ENCODE peak calls at places on chromosomes 3 and 15, in nine cellular contexts. Y is mammary epithelial cell, K is NT2/D1, O is H9, B is neuronal stem cell, T is astrocyte, M is neural progenitor cell, X is fibroblast of lung, R is mesendoderm. J is an unnamed sample.

GRCh38 chr3:20125912-20126311 is 60.1 kb downstream of the SGO1 start:
- DNase-seq in Y (no peak), K (no peak), O (no peak), B (no peak), T (no peak), M (no peak), X (no peak), R (no peak), J (no peak)

GRCh38 chr3:151346292-151346691 is 16.9 kb upstream of the P2RY13 start:
- DNase-seq in Y (no peak), K (no peak), O (no peak), B (no peak), T (no peak), M (no peak), X (no peak), R (no peak), J (no peak)

GRCh38 chr3:186025161-186025560 is 83.7 kb downstream of the ETV5 start:
- DNase-seq in Y (no peak), K (no peak), O (no peak), B (no peak), T (peak; percentile 78), M (no peak), X (peak; percentile 76), R (no peak), J (no peak)

GRCh38 chr3:72699631-72700030 is 148.6 kb downstream of the SHQ1 start:
- DNase-seq in Y (no peak), K (no peak), O (no peak), B (no peak), T (no peak), M (no peak), X (no peak), R (no peak), J (no peak)

GRCh38 chr3:110799236-110799635 is 272.4 kb upstream of the NECTIN3 start:
- DNase-seq in Y (peak; percentile 56), K (no peak), O (no peak), B (no peak), T (no peak), M (no peak), X (no peak), R (no peak), J (no peak)

GRCh38 chr3:9701006-9701405 is 2.6 kb upstream of the CPNE9 start:
- DNase-seq in Y (peak; percentile 28), K (no peak), O (no peak), B (no peak), T (no peak), M (no peak), X (no peak), R (no peak), J (no peak)

GRCh38 chr3:156240642-156241041 is 120.3 kb downstream of the KCNAB1 start:
- DNase-seq in Y (no peak), K (no peak), O (no peak), B (no peak), T (no peak), M (no peak), X (no peak), R (no peak), J (no peak)

GRCh38 chr15:60766391-60767128 is 287.6 kb upstream of the ICE2 start:
- DNase-seq in Y (no peak), K (no peak), O (no peak), B (no peak), T (no peak), M (no peak), X (no peak), R (peak; percentile 46), J (peak; percentile 66)

GRCh38 chr3:188179006-188179966 is 25.3 kb downstream of the LPP start:
- DNase-seq in Y (no peak), K (no peak), O (no peak), B (no peak), T (peak; percentile 90), M (peak; percentile 21), X (peak; percentile 80), R (peak; percentile 36), J (no peak)

GRCh38 chr3:188153949-188154757 is at the start of gene LPP:
- DNase-seq in Y (peak; percentile 85), K (peak; percentile 15), O (peak; percentile 81), B (peak; percentile 79), T (peak; percentile 53), M (peak; percentile 89), X (peak; percentile 69), R (peak; percentile 86), J (peak; percentile 91)

GRCh38 chr3:9101286-9101685 is 138.0 kb upstream of the RAD18 start:
- DNase-seq in Y (no peak), K (no peak), O (peak; percentile 81), B (no peak), T (no peak), M (peak; percentile 26), X (no peak), R (peak; percentile 74), J (peak; percentile 88)

GRCh38 chr3:58005662-58006061 is 2.6 kb upstream of the FLNB start:
- DNase-seq in Y (peak; percentile 97), K (no peak), O (no peak), B (no peak), T (peak; percentile 69), M (no peak), X (peak; percentile 42), R (peak; percentile 95), J (no peak)

GRCh38 chr15:86317379-86317745 is 237.7 kb downstream of the AGBL1 start:
- DNase-seq in Y (peak; percentile 58), K (no peak), O (no peak), B (no peak), T (no peak), M (no peak), X (no peak), R (no peak), J (no peak)

GRCh38 chr3:177646749-177647148 is 449.5 kb upstream of the TBL1XR1 start:
- DNase-seq in Y (no peak), K (no peak), O (no peak), B (no peak), T (no peak), M (no peak), X (no peak), R (no peak), J (no peak)

GRCh38 chr3:174863488-174863887 is 4.4 kb downstream of the NAALADL2 start:
- DNase-seq in Y (peak; percentile 94), K (no peak), O (no peak), B (no peak), T (no peak), M (no peak), X (no peak), R (peak; percentile 15), J (no peak)

DNA sequence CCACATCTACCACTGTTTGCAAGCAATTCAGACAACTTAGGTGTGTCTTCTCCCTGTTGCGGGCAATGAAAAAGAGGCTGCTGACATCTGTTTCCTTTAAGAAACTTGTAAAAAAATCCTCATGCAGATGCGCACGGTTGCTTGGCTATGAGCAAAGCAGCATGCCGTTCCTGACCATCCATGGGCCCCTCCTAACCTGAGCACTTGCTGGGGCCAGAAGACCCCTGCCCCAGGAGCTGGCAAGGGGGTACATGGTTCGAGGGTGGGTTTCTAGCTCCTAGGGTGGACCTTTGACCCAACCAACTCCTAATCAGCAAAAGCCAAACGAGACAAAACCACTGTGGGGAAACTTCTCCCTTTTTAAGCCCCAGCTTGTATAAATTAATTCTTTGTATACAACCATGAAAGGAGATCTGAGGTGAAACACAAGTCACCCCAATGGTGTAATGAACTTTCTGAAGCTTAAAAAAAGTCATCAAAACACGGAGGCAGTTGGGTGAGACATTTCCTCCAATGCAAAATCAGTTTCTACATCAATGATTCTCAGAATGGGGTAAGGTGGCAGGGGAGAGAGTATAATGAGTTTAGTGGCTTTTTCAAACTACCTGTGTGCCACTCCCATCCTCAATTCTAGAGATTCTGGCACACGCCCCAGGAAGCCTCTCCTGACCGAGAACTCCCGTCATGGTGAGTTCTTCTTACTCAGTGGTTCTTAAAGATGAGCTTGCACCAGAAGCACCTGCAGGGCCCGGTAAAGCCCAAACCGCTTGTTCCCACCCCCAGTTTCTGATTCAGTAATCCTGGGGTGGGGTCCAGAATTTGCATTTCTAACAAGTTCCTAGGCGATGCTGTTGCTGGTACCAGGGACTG is 44.1 kb downstream of the CPN2 start:
- DNase-seq in Y (no peak), K (no peak), O (no peak), B (no peak), T (no peak), M (no peak), X (no peak), R (no peak), J (peak; percentile 28)
- H3K9ac ChIP-seq in Y (no peak overlapping the region), K (no peak overlapping the region), O (no peak overlapping the region), B (no peak overlapping the region), T (no peak overlapping the region), M (no peak overlapping the region), X (no peak overlapping the region), R (no peak overlapping the region), J (no peak overlapping the region)

GRCh38 chr3:159455741-159456181 is 532.9 kb upstream of the IL12A start:
- DNase-seq in Y (peak; percentile 4), K (no peak), O (no peak), B (no peak), T (peak; percentile 48), M (no peak), X (no peak), R (no peak), J (no peak)

GRCh38 chr3:159453036-159453435 is 535.6 kb upstream of the IL12A start:
- DNase-seq in Y (no peak), K (no peak), O (no peak), B (no peak), T (no peak), M (no peak), X (no peak), R (no peak), J (no peak)

GRCh38 chr3:159458010-159458409 is 530.6 kb upstream of the IL12A start:
- DNase-seq in Y (peak; percentile 97), K (peak; percentile 18), O (peak; percentile 35), B (no peak), T (peak; percentile 99), M (peak; percentile 9), X (peak; percentile 69), R (peak; percentile 80), J (peak; percentile 61)

DNA sequence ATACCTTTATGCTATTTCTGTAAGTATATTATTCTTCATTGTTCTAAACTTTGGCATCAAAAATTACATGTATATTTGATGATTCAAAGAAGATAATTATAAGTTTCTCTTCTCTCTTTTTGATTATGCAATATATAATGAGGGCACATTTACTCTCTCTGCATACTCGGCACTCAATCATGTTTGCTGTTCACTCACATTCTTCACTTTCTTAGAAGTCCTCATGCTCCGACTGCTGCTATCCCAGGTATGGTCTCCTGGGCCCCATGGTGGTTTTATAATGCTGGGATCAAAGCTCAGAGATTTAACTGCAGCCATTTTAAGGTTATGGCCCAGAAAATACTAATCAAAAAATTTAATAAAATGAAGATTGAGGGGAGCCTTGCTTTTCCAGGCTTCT is 529.7 kb upstream of the IL12A start:
- DNase-seq in Y (no peak), K (no peak), O (no peak), B (no peak), T (no peak), M (no peak), X (no peak), R (no peak), J (no peak)
- H3K4me1 ChIP-seq in Y (peaks cover 28% of the 10 kb centered on the region), K (no peaks in the 10 kb centered on the region), O (no peaks in the 10 kb centered on the region), B (no peaks in the 10 kb centered on the region), T (peaks cover 21% of the 10 kb centered on the region), M (peaks cover 9% of the 10 kb centered on the region), X (peaks cover 5% of the 10 kb centered on the region), R (no peaks in the 10 kb centered on the region), J (no peaks in the 10 kb centered on the region)

GRCh38 chr3:127422663-127423375 is 135.0 kb upstream of the PRR20G start:
- DNase-seq in Y (no peak), K (no peak), O (no peak), B (no peak), T (no peak), M (peak; percentile 43), X (no peak), R (no peak), J (peak; percentile 28)
- H3K27me3 ChIP-seq in Y (no peaks in the 10 kb centered on the region), K (no peaks in the 10 kb centered on the region), O (no peaks in the 10 kb centered on the region), B (no peaks in the 10 kb centered on the region), T (peaks cover 40% of the 10 kb centered on the region), M (no peaks in the 10 kb centered on the region), X (peaks cover 9% of the 10 kb centered on the region), R (no peaks in the 10 kb centered on the region), J (no peaks in the 10 kb centered on the region)

GRCh38 chr3:105827101-105827634 is 41.6 kb downstream of the CBLB start:
- DNase-seq in Y (no peak), K (no peak), O (no peak), B (no peak), T (peak; percentile 60), M (no peak), X (no peak), R (no peak), J (no peak)
- H3K9ac ChIP-seq in Y (no peak overlapping the region), K (no peak overlapping the region), O (no peak overlapping the region), B (no peak overlapping the region), T (no peak overlapping the region), M (no peak overlapping the region), X (no peak overlapping the region), R (no peak overlapping the region), J (no peak overlapping the region)

J was measured in endodermal cell.